ENCODE peak calls at places on chromosome 11, in six cellular contexts. M is CD8-positive, alpha-beta T cell; O is lower lobe of right lung; W is mesenchymal stem cell; R is skeletal muscle cell; K is WERI-Rb-1. I is an unnamed sample.

GRCh38 chr11:59783632-59784090 is 26.9 kb downstream of the MRPL16 start:
- DNase-seq in O (no peak), R (no peak), K (no peak), W (no peak), M (no peak), I (no peak)

GRCh38 chr11:128714881-128715280 is 21.0 kb downstream of the FLI1 start:
- DNase-seq in W (peak), R (peak), O (no peak), K (no peak), M (no peak), I (no peak)

GRCh38 chr11:26227311-26227710 is 104.6 kb upstream of the ANO3 start:
- DNase-seq in W (peak), M (no peak), K (no peak), R (peak), O (no peak), I (no peak)

GRCh38 chr11:93166867-93167266 is 30.9 kb downstream of the SLC36A4 start:
- DNase-seq in R (no peak), W (no peak), K (no peak), M (no peak), O (no peak), I (no peak)

GRCh38 chr11:57306156-57306876 is 18.4 kb downstream of the TNKS1BP1 start:
- DNase-seq in K (no peak), M (no peak), R (no peak), O (no peak), W (no peak), I (peak)

GRCh38 chr11:102836290-102836875 is 7.0 kb downstream of the MMP3 start:
- DNase-seq in O (no peak), W (peak), K (no peak), R (peak), M (no peak), I (no peak)

GRCh38 chr11:130209944-130210854 is 50.6 kb downstream of the ST14 start:
- DNase-seq in K (no peak), M (no peak), R (no peak), O (peak), W (no peak), I (no peak)

GRCh38 chr11:76553554-76554476 is 109.0 kb downstream of the EMSY start:
- DNase-seq in R (no peak), K (no peak), M (no peak), O (no peak), W (no peak), I (no peak)

GRCh38 chr11:112285918-112286317 is 25.3 kb upstream of the PLET1 start:
- DNase-seq in O (no peak), W (peak), K (no peak), R (no peak), M (no peak), I (no peak)

GRCh38 chr11:127049486-127049885 is 48.9 kb upstream of the KIRREL3 start:
- DNase-seq in M (no peak), O (no peak), W (no peak), K (no peak), R (no peak), I (no peak)

GRCh38 chr11:117187007-117187406 is 8.5 kb downstream of the SIDT2 start:
- DNase-seq in M (no peak), W (no peak), O (peak), K (no peak), R (no peak), I (no peak)

GRCh38 chr11:71563401-71563800 is 2.0 kb upstream of the KRTAP5-10 start:
- DNase-seq in M (no peak), K (peak), O (no peak), R (peak), W (peak), I (no peak)

GRCh38 chr11:84212467-84213390 is 926.6 kb upstream of the CCDC90B start:
- DNase-seq in K (no peak), R (no peak), W (no peak), M (no peak), O (no peak), I (peak)

GRCh38 chr11:13210424-13210823 is 67.2 kb upstream of the BMAL1 start:
- DNase-seq in M (no peak), K (peak), O (peak), W (peak), R (peak), I (peak)

GRCh38 chr11:25901415-25901814 is 430.5 kb upstream of the ANO3 start:
- DNase-seq in O (no peak), R (no peak), K (no peak), M (no peak), W (no peak), I (no peak)

GRCh38 chr11:47187723-47188122 is 1.5 kb upstream of the PACSIN3 start:
- DNase-seq in R (no peak), W (no peak), M (no peak), K (no peak), O (no peak), I (no peak)

GRCh38 chr11:99199336-99199735 is 178.6 kb downstream of the CNTN5 start:
- DNase-seq in O (no peak), W (no peak), M (no peak), K (no peak), R (peak), I (peak)

GRCh38 chr11:134332189-134332631 is 422 bp downstream of the GLB1L2 start:
- DNase-seq in K (peak), M (no peak), O (no peak), W (no peak), R (no peak), I (no peak)

GRCh38 chr11:102640946-102641345 is 15.8 kb upstream of the MMP20 start:
- DNase-seq in M (no peak), R (no peak), W (peak), O (no peak), K (no peak), I (no peak)

GRCh38 chr11:49405743-49406142 is 197.3 kb upstream of the FOLH1 start:
- DNase-seq in M (no peak), O (no peak), W (no peak), R (no peak), K (no peak), I (no peak)

GRCh38 chr11:65219930-65220213 is 38.1 kb downstream of the CAPN1 start:
- DNase-seq in K (no peak), W (no peak), M (no peak), R (no peak), O (no peak), I (no peak)

GRCh38 chr11:79422866-79423265 is 18.0 kb downstream of the TENM4 start:
- DNase-seq in K (no peak), M (no peak), O (no peak), R (no peak), W (no peak), I (no peak)

GRCh38 chr11:123304828-123305530 is 109.9 kb upstream of the CLMP start:
- DNase-seq in R (no peak), M (no peak), K (no peak), W (no peak), O (no peak), I (no peak)
- H3K4me3 ChIP-seq in R (no peak), M (no peak), K (no peak), W (no peak), O (no peak), I (no peak)

DNA sequence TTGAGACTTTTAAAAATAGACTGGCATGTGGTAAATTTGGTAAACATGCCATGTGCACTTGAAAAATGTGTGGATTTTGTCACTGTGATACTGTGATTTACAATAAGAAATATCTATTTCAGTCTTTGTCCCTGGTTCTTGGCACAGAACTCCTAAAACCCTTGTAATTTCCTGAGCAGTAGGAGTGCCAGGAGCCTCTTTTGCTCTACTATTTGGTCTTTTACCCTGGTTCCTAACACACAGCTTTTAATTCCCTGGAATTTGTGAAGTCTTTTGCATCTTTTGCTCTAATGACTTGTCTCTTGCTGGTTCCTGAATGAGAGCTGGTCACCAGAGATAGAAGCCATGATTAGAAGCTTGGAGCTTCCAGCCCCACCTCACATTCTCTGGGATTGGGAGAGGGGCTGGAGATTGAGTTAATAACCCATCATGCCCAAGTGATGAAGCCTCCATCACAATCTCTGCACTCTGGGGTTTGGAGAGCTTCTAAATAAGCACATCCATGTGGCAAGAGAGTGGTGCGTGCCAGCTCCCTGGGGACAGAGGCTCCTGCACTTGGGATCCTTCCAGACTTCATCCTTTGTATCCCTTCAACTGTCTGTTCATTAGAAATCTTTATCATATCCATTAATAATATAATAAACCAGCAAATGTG is 27.2 kb upstream of the SYT13 start:
- DNase-seq in W (no peak), M (no peak), K (no peak), R (no peak), O (no peak), I (no peak)
- H3K4me3 ChIP-seq in W (no peak), M (no peak), K (no peak), R (no peak), O (no peak), I (no peak)

DNA sequence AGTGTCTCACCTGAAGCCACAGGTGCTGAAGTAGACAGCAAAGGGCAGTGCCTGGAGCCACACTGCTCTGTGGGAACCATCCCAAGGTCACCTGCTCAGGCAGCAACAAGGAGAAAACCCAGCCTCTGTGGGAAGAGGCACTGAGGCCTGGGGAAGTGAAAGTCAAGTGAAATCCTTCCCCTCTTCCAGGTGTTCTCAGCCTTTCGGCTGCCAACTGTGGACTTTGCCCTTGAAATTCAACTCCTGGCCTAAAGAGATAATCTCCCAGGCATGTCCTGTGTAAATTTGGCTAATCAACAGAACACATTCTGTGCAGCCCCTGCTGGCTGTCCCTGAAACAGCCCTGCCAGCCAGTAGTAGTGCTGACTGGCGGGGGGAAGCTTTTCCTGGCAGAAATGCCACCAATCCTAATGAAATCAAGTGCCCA is 112.1 kb downstream of the RPL27A start:
- DNase-seq in K (peak), M (no peak), W (no peak), O (no peak), R (no peak), I (peak)
- H3K4me3 ChIP-seq in K (no peak), M (no peak), W (no peak), O (no peak), R (no peak), I (no peak)

GRCh38 chr11:119365071-119365591 is 16.4 kb downstream of the USP2 start:
- DNase-seq in R (no peak), K (no peak), O (no peak), W (no peak), M (no peak), I (no peak)

GRCh38 chr11:119368121-119369034 is 13.1 kb downstream of the USP2 start:
- DNase-seq in R (no peak), K (peak), W (peak), M (no peak), O (no peak), I (peak)

GRCh38 chr11:119369035-119369925 is 12.2 kb downstream of the USP2 start:
- DNase-seq in K (no peak), W (no peak), O (no peak), R (no peak), M (no peak), I (no peak)

GRCh38 chr11:119367661-119368120 is 13.8 kb downstream of the USP2 start:
- DNase-seq in W (no peak), O (no peak), K (no peak), R (no peak), M (no peak), I (no peak)

DNA sequence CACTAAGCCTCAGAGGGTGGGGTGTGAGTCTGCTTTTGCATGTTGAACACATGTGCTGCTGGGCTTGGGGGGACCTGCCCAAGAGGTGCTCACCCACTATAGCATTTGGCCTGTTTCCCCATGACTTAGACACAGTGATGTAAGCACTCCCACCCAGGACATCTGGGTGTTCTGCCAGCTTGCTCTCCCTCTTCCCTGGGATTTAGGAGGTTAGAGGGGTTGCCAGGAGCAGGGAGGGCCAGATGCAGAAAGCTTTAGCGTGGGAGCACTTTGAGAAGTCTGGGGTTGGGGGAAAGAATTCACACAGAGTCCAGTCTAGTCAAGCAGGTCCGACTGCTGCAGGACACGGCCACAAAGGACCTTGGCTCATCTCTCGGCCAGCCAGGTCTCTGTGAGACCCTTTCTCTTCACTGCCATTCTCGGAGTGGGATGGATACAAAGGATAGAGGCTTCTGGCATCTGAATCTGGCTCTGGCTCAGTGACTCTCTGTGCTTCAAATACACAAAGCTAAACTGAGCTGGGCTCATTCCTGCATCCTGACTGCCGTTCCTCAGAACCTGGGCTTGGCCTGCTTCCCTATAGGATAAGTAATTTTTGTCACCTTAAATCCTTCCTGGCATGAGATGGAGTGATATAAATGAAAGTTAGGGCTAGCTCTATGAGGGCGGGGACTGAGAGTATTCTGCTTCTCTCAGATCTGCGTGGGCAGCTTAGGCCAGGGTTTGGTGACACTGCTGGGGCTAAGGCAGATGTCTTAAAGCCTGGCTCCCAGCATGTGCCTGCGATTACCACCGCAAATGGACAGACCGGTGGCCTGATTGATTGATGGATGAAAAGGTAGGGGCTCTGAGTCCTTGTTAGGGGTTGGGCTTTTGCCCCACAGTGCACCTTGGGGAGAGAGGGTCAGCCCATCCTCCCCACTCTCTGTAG is 14.5 kb downstream of the USP2 start:
- DNase-seq in R (no peak), W (no peak), K (peak), O (no peak), M (no peak), I (no peak)
- H3K4me3 ChIP-seq in R (no peak), W (no peak), K (no peak), O (no peak), M (no peak), I (no peak)

GRCh38 chr11:68371176-68372041 is 59.0 kb downstream of the LRP5 start:
- DNase-seq in M (no peak), R (no peak), W (peak), O (no peak), K (no peak), I (peak)
- H3K4me3 ChIP-seq in M (no peak), R (no peak), W (no peak), O (no peak), K (no peak), I (no peak)

DNA sequence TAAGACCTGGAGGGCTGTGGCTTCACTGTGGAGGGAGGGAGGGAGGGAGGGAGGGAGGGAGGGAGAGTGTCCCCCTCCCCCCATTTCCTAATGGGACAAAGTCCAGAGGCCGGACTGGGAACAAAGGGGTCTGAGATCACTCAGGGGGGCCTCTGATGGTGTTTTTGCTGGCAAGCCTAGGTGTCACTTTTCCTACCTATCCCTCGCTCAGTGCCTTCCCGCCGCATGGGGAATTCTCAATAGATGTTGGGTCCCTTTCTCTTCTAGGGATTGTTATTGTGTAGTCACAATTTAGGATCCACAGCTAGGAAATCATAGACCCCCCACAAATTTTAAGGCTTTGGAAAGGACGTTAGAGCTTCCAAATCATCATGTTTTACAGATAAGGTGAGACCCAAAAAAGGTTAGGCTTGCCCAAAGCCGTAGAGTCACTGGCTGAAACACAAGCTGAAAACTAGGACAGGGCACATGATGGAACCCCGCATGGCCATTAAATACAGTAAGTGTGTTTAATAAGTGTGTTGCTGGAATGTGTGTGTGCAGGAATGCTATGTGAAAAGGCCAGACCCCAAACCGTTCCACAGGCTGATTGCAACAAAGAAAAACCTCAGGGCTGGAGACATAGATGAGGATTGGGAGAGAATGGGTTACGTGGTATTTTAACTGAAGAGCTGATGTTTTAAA is 4.8 kb upstream of the FTH1 start:
- DNase-seq in O (no peak), K (no peak), R (peak), W (no peak), M (no peak), I (no peak)
- H3K4me3 ChIP-seq in O (peak), K (no peak), R (peak), W (peak), M (no peak), I (no peak)

GRCh38 chr11:1087279-1087960 is 12.7 kb downstream of the MUC2 start:
- DNase-seq in W (no peak), M (no peak), O (no peak), R (no peak), K (no peak), I (peak)

GRCh38 chr11:1088927-1089737 is 14.5 kb downstream of the MUC2 start:
- DNase-seq in O (peak), W (no peak), R (no peak), K (no peak), M (no peak), I (peak)

GRCh38 chr11:1089738-1090599 is 15.3 kb downstream of the MUC2 start:
- DNase-seq in W (no peak), K (no peak), O (peak), R (no peak), M (no peak), I (peak)

GRCh38 chr11:1086171-1087102 is 11.8 kb downstream of the MUC2 start:
- DNase-seq in W (no peak), K (no peak), O (peak), R (no peak), M (no peak), I (no peak)

DNA sequence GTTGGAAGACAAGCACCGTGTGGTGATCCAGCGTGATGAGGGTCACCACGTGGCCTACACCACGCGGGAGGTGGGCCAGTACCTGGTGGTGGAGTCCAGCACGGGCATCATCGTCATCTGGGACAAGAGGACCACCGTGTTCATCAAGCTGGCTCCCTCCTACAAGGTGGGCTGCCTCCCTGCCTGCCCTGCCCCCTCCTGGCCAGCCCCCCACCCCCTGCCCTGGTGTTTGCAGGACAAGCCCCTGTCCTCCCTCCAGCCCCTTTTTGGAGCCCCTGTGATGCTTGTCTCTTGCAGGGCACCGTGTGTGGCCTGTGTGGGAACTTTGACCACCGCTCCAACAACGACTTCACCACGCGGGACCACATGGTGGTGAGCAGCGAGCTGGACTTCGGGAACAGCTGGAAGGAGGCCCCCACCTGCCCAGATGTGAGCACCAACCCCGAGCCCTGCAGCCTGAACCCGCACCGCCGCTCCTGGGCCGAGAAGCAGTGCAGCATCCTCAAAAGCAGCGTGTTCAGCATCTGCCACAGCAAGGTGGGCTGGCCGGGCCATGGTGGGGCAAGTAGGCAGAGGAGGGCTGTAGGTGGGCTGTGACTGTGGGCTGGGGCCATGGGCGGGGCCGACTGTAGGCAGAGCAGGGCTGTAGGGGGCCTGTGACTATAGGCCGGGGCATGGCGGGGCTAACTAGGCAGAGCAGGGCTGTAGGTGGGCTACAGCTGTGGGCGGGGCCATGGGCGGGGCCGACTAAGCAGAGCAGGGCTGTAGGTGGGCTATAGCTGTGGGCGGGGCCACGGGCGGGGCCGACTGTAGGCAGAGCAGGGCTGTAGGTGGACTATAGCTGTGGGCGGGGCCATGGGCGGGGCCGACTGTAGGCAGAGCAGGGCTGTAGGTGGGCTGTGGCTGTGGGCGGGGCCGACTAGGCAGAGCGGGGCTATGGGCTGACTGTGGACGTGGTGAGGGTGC is 13.6 kb downstream of the MUC2 start:
- DNase-seq in K (no peak), W (no peak), M (no peak), R (no peak), O (peak), I (peak)
- H3K4me3 ChIP-seq in K (no peak), W (no peak), M (no peak), R (no peak), O (no peak), I (no peak)

DNA sequence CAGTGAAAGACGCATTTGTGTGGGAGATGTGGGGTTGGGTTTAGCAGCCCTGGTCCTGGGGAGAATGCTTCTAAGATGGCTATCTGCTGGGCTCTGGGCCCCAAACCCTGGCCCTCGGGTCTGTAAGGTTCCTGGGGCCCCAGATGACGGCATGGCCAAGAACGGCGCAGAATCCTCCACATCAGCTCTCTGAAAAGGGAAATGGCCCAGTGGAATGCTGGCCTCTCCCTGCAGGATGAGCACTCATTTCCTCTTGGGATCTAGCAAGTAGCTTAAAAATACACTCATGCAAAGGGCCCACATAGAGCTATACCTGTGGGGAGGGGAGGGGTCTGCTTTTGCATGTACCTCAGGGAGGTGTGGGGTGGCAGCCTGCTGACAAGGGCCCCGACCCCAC is 37.5 kb upstream of the LINC01488 start:
- DNase-seq in R (no peak), W (peak), M (no peak), O (no peak), K (no peak), I (no peak)
- H3K4me3 ChIP-seq in R (peak), W (peak), M (peak), O (peak), K (no peak), I (peak)

I was measured in right cardiac atrium.